ENCODE peak calls at places on chromosomes 2 and 18, in four cellular contexts. One of them, this sample, is unnamed.

GRCh38 chr2:60361498-60361897 is 192.0 kb downstream of the BCL11A start:
- DNase-seq in aorta: no peak
- DNase-seq in WERI-Rb-1: no peak
- DNase-seq in naive B cell: no peak
- DNase-seq in this sample: no peak

GRCh38 chr2:1757567-1757966 is 13.3 kb upstream of the PXDN start:
- DNase-seq in aorta: no peak
- DNase-seq in WERI-Rb-1: no peak
- DNase-seq in naive B cell: no peak
- DNase-seq in this sample: no peak

GRCh38 chr2:206064077-206064476 is 21.9 kb downstream of the INO80D start:
- DNase-seq in aorta: no peak
- DNase-seq in WERI-Rb-1: no peak
- DNase-seq in naive B cell: no peak
- DNase-seq in this sample: no peak

GRCh38 chr2:143950675-143951074 is 569.2 kb downstream of the ZEB2 start:
- DNase-seq in aorta: no peak
- DNase-seq in WERI-Rb-1: no peak
- DNase-seq in naive B cell: no peak
- DNase-seq in this sample: no peak

GRCh38 chr2:66379473-66379872 is 55.5 kb upstream of the MEIS1 start:
- DNase-seq in aorta: no peak
- DNase-seq in WERI-Rb-1: no peak
- DNase-seq in naive B cell: no peak
- DNase-seq in this sample: no peak

GRCh38 chr2:89848114-89848513 is 1156.6 kb downstream of the RPIA start:
- DNase-seq in aorta: no peak
- DNase-seq in WERI-Rb-1: no peak
- DNase-seq in naive B cell: no peak
- DNase-seq in this sample: no peak

GRCh38 chr18:6835345-6835744 is 105.8 kb downstream of the ARHGAP28 start:
- DNase-seq in aorta: no peak
- DNase-seq in WERI-Rb-1: no peak
- DNase-seq in naive B cell: no peak
- DNase-seq in this sample: no peak

GRCh38 chr2:127514485-127514884 is 11.8 kb downstream of the IWS1 start:
- DNase-seq in aorta: no peak
- DNase-seq in WERI-Rb-1: no peak
- DNase-seq in naive B cell: no peak
- DNase-seq in this sample: no peak

GRCh38 chr2:200765139-200765951 is 46.4 kb upstream of the BZW1 start:
- DNase-seq in aorta: peak
- DNase-seq in WERI-Rb-1: no peak
- DNase-seq in naive B cell: no peak
- DNase-seq in this sample: no peak

GRCh38 chr2:143572421-143572820 is 443.2 kb downstream of the ARHGAP15 start:
- DNase-seq in aorta: no peak
- DNase-seq in WERI-Rb-1: no peak
- DNase-seq in naive B cell: no peak
- DNase-seq in this sample: no peak

GRCh38 chr2:202122975-202123765 is 50.1 kb downstream of the KIAA2012 start:
- DNase-seq in aorta: no peak
- DNase-seq in WERI-Rb-1: no peak
- DNase-seq in naive B cell: no peak
- DNase-seq in this sample: no peak

GRCh38 chr2:120794716-120795115 is 59.0 kb downstream of the GLI2 start:
- DNase-seq in aorta: no peak
- DNase-seq in WERI-Rb-1: no peak
- DNase-seq in naive B cell: no peak
- DNase-seq in this sample: no peak

GRCh38 chr2:3076848-3077735 is 300.5 kb downstream of the EIPR1 start:
- DNase-seq in aorta: no peak
- DNase-seq in WERI-Rb-1: peak
- DNase-seq in naive B cell: no peak
- DNase-seq in this sample: no peak

GRCh38 chr2:152134488-152135280 is 35.8 kb upstream of the CACNB4 start:
- DNase-seq in aorta: no peak
- DNase-seq in WERI-Rb-1: no peak
- DNase-seq in naive B cell: no peak
- DNase-seq in this sample: no peak

GRCh38 chr2:230160112-230160660 is 59.6 kb downstream of the SP110 start:
- DNase-seq in aorta: peak
- DNase-seq in WERI-Rb-1: peak
- DNase-seq in naive B cell: peak
- DNase-seq in this sample: peak

GRCh38 chr2:240013343-240013742 is 11.8 kb downstream of the NDUFA10 start:
- DNase-seq in aorta: no peak
- DNase-seq in WERI-Rb-1: no peak
- DNase-seq in naive B cell: no peak
- DNase-seq in this sample: no peak

GRCh38 chr18:8003878-8004675 is 437.0 kb downstream of the PTPRM start:
- DNase-seq in aorta: no peak
- DNase-seq in WERI-Rb-1: no peak
- DNase-seq in naive B cell: no peak
- DNase-seq in this sample: peak